ENCODE peak calls at places on chromosomes 2 and 18, in six cellular contexts. R is RWPE1, U is NCI-H82, K is H54, A is substantia nigra, P is HEK293T. I is an unnamed sample.
A peak's percentile ranks its signal among the peaks of the same experiment; 100 is the strongest.

GRCh38 chr2:166140922-166141321 is 13.1 kb upstream of the SCN1A start:
- DNase-seq in K (no peak), R (no peak), P (no peak), A (no peak), U (no peak), I (no peak)

GRCh38 chr2:37464064-37464463 is 119.6 kb downstream of the QPCT start:
- DNase-seq in A (no peak), P (no peak), U (no peak), R (no peak), K (no peak), I (peak; percentile 5)

GRCh38 chr18:7535436-7536190 is 31.5 kb upstream of the PTPRM start:
- DNase-seq in K (peak; percentile 31), P (no peak), U (no peak), R (peak; percentile 52), A (no peak), I (no peak)

GRCh38 chr2:219453691-219454131 is 19.1 kb downstream of the SPEG start:
- DNase-seq in K (no peak), U (peak; percentile 85), R (peak; percentile 36), A (peak; percentile 59), P (no peak), I (peak; percentile 27)

GRCh38 chr2:216665717-216666116 is 29.6 kb downstream of the IGFBP5 start:
- DNase-seq in R (peak; percentile 72), P (peak; percentile 26), K (no peak), U (peak; percentile 58), A (no peak), I (peak; percentile 90)

GRCh38 chr2:132607407-132607806 is 62.6 kb downstream of the LYPD1 start:
- DNase-seq in K (no peak), P (no peak), A (no peak), R (no peak), U (no peak), I (no peak)

GRCh38 chr2:29014331-29014730 is 33.2 kb downstream of the TOGARAM2 start:
- DNase-seq in A (no peak), P (no peak), R (no peak), U (no peak), K (no peak), I (no peak)

GRCh38 chr2:42386684-42387083 is 25.7 kb upstream of the COX7A2L start:
- DNase-seq in R (no peak), K (peak; percentile 18), U (peak; percentile 40), A (no peak), P (peak; percentile 43), I (peak; percentile 42)

GRCh38 chr2:130869441-130870160 is 32.9 kb downstream of the ARHGEF4 start:
- DNase-seq in R (no peak), P (no peak), K (no peak), A (peak; percentile 77), U (no peak), I (no peak)

GRCh38 chr2:217740178-217740577 is 262.6 kb downstream of the TNS1 start:
- DNase-seq in A (no peak), R (no peak), P (no peak), K (no peak), U (no peak), I (no peak)

GRCh38 chr2:10190255-10190654 is 67.7 kb downstream of the RRM2 start:
- DNase-seq in K (no peak), U (no peak), P (no peak), R (no peak), A (no peak), I (no peak)